ENCODE peak calls at places on chromosomes 13 and 19, in ten cellular contexts. I is Peyer's patch; C is CD4-positive, alpha-beta T cell; E is A673; K is type B pancreatic cell; T is choroid plexus epithelial cell; J is neural crest cell; M is progenitor cell of endocrine pancreas; Q is psoas muscle; P is NCI-H2081 treated with DMSO at 0.1 percent for 48 hours. U is an unnamed sample.

GRCh38 chr19:51417107-51417806 is at the start of gene SIGLEC10:
- DNase-seq in I (no peak), C (no peak), E (no peak), K (no peak), T (peak; percentile 7), J (no peak), M (no peak), Q (peak; percentile 40), P (no peak), U (no peak)

GRCh38 chr13:39263033-39263432 is 224.8 kb downstream of the NHLRC3 start:
- DNase-seq in I (no peak), C (no peak), E (peak; percentile 78), K (no peak), T (peak; percentile 61), J (peak; percentile 31), M (peak; percentile 18), Q (peak; percentile 13), P (peak; percentile 56), U (no peak)

GRCh38 chr13:34046457-34046856 is 228.5 kb downstream of the RFC3 start:
- DNase-seq in I (no peak), C (no peak), E (no peak), K (no peak), T (no peak), J (no peak), M (no peak), Q (no peak), P (no peak), U (no peak)

GRCh38 chr13:27487776-27488175 is 37.4 kb upstream of the MTIF3 start:
- DNase-seq in I (no peak), C (no peak), E (no peak), K (no peak), T (peak; percentile 69), J (no peak), M (no peak), Q (no peak), P (no peak), U (no peak)

GRCh38 chr13:113660066-113660465 is 2.1 kb upstream of the ATP4B start:
- DNase-seq in I (peak; percentile 4), C (no peak), E (no peak), K (peak; percentile 45), T (no peak), J (no peak), M (no peak), Q (no peak), P (no peak), U (no peak)

GRCh38 chr13:93628136-93628535 is 401.5 kb downstream of the GPC6 start:
- DNase-seq in I (no peak), C (no peak), E (no peak), K (no peak), T (no peak), J (no peak), M (no peak), Q (no peak), P (no peak), U (no peak)

GRCh38 chr13:63163903-63164302 is 1748.3 kb upstream of the PCDH20 start:
- DNase-seq in I (no peak), C (no peak), E (no peak), K (no peak), T (no peak), J (no peak), M (no peak), Q (no peak), P (no peak), U (no peak)

GRCh38 chr13:79810671-79811070 is 329.7 kb downstream of the NDFIP2 start:
- DNase-seq in I (no peak), C (no peak), E (no peak), K (no peak), T (peak; percentile 73), J (no peak), M (no peak), Q (no peak), P (no peak), U (no peak)

GRCh38 chr13:87999791-88000190 is 328.6 kb downstream of the SLITRK5 start:
- DNase-seq in I (no peak), C (no peak), E (peak; percentile 44), K (no peak), T (peak; percentile 27), J (no peak), M (no peak), Q (no peak), P (no peak), U (no peak)

GRCh38 chr19:39480337-39481228 is at the start of gene TIMM50:
- DNase-seq in I (peak; percentile 98), C (peak; percentile 97), E (peak; percentile 98), K (peak; percentile 98), T (peak; percentile 93), J (peak; percentile 99), M (peak; percentile 98), Q (peak; percentile 99), P (peak; percentile 58), U (no peak)

GRCh38 chr19:5828661-5829566 is 10.6 kb downstream of the FUT6 start:
- DNase-seq in I (no peak), C (peak; percentile 6), E (peak; percentile 83), K (no peak), T (peak; percentile 36), J (no peak), M (peak; percentile 30), Q (no peak), P (peak; percentile 22), U (no peak)

GRCh38 chr19:29660835-29661234 is 4.4 kb upstream of the PLEKHF1 start:
- DNase-seq in I (no peak), C (no peak), E (no peak), K (no peak), T (no peak), J (no peak), M (no peak), Q (no peak), P (no peak), U (no peak)

GRCh38 chr13:35598790-35599369 is 122.4 kb upstream of the MAB21L1 start:
- DNase-seq in I (no peak), C (no peak), E (no peak), K (no peak), T (peak; percentile 54), J (no peak), M (no peak), Q (no peak), P (no peak), U (no peak)

GRCh38 chr13:42379241-42379640 is 107.3 kb downstream of the AKAP11 start:
- DNase-seq in I (no peak), C (no peak), E (no peak), K (no peak), T (no peak), J (no peak), M (no peak), Q (no peak), P (no peak), U (no peak)